ENCODE peak calls at places on chromosomes 5 and 9, in seven cellular contexts. C, E, I, Q, F, Y and J are unnamed samples.

GRCh38 chr5:95725937-95726810 is 5.0 kb upstream of the RHOBTB3 start:
- DNase-seq in C (peak), E (peak), I (no peak), Q (no peak), F (no peak), Y (no peak), J (no peak)

GRCh38 chr5:153496835-153497234 is 6.4 kb downstream of the GRIA1 start:
- DNase-seq in C (no peak), E (peak), I (no peak), Q (no peak), F (peak), Y (no peak), J (peak)

GRCh38 chr5:10233505-10233904 is 16.2 kb downstream of the ATPSCKMT start:
- DNase-seq in C (peak), E (peak), I (no peak), Q (peak), F (peak), Y (no peak), J (peak)

GRCh38 chr5:43556857-43557593 is at the start of gene PAIP1:
- DNase-seq in C (peak), E (peak), I (peak), Q (peak), F (peak), Y (peak), J (peak)

GRCh38 chr9:131598121-131598520 is 52.8 kb downstream of the PRRT1B start:
- DNase-seq in C (no peak), E (no peak), I (no peak), Q (no peak), F (no peak), Y (peak), J (no peak)

GRCh38 chr5:117889592-117889991 is 1098.8 kb downstream of the DTWD2 start:
- DNase-seq in C (peak), E (peak), I (no peak), Q (peak), F (no peak), Y (no peak), J (no peak)

GRCh38 chr5:120465281-120465961 is 1.3 kb downstream of the PRR16 start:
- DNase-seq in C (no peak), E (peak), I (no peak), Q (no peak), F (peak), Y (peak), J (peak)

GRCh38 chr5:150142800-150143724 is 12.6 kb downstream of the PDGFRB start:
- DNase-seq in C (peak), E (peak), I (no peak), Q (no peak), F (no peak), Y (peak), J (no peak)

GRCh38 chr5:15914603-15915002 is 265.0 kb downstream of the MARCHF11 start:
- DNase-seq in C (peak), E (peak), I (no peak), Q (no peak), F (no peak), Y (no peak), J (no peak)

GRCh38 chr5:141420855-141421488 is at the start of gene PCDHGA11:
- DNase-seq in C (peak), E (peak), I (no peak), Q (no peak), F (no peak), Y (no peak), J (peak)

GRCh38 chr5:110413856-110414255 is 312.6 kb downstream of the TMEM232 start:
- DNase-seq in C (no peak), E (peak), I (no peak), Q (no peak), F (no peak), Y (no peak), J (no peak)

DNA sequence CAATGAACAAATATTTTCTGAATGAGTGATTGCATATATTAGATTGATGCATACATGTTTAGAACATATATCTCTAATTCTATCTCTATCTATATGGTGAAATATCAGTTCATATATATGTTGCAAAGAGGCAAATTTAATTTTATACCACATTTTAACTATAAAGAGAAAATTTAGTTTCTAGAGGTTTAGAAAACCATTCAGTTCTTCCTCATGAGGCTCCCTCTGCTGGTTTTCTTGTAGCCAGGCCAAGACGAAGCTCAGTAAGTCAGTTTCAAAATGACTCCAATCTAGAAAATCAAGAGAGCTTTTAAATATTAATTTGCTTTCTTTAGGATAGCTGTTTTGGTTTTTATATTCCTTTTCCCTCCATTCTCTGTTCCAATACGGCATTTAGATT is 312.1 kb downstream of the TMEM232 start:
- DNase-seq in C (no peak), E (peak), I (no peak), Q (no peak), F (no peak), Y (no peak), J (no peak)
- TF ChIP-seq CTCF in C (peak), E (peak), I (peak), Q (peak), F (peak), Y (no peak), J (peak)

GRCh38 chr5:59486508-59486907 is 407.0 kb downstream of the PDE4D start:
- DNase-seq in C (no peak), E (no peak), I (no peak), Q (no peak), F (no peak), Y (no peak), J (no peak)

GRCh38 chr5:59485629-59486439 is 407.7 kb downstream of the PDE4D start:
- DNase-seq in C (no peak), E (no peak), I (no peak), Q (peak), F (no peak), Y (no peak), J (no peak)

GRCh38 chr5:59485104-59485503 is 408.4 kb downstream of the PDE4D start:
- DNase-seq in C (no peak), E (no peak), I (no peak), Q (peak), F (no peak), Y (no peak), J (no peak)

GRCh38 chr5:59487838-59488729 is 405.4 kb downstream of the PDE4D start:
- DNase-seq in C (no peak), E (peak), I (no peak), Q (no peak), F (no peak), Y (no peak), J (no peak)

DNA sequence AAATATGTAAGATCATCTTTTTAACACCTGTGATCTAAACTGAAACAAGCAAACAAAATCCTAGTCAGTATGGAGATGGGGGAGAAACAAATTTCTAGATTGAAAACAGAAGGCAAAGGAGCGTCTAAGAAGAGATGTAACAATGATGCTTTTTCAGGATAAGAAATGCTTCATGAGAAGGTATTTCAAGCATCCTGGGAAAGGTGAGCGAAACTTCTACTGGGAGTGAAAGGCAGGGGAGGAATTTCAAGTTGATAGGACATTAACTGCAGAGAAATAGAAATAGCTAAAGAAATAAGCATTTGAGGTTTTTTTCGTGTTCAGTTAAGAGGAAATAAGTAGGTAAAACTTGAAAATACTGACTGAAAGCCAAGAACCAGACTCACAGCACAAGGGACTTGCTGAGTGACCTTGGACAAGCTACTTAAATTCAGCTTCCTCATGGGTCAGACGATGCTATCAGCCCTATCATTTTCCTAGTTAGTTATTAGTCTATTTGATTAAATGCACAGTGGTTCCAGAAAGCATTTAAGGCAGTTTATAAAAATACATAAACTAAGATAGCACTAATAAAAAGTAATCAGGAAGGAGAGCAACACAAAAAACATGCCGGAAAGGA is 406.3 kb downstream of the PDE4D start:
- DNase-seq in C (no peak), E (no peak), I (no peak), Q (no peak), F (no peak), Y (no peak), J (no peak)
- TF ChIP-seq CTCF in C (no peak), E (no peak), I (no peak), Q (no peak), F (no peak), Y (no peak), J (no peak)

DNA sequence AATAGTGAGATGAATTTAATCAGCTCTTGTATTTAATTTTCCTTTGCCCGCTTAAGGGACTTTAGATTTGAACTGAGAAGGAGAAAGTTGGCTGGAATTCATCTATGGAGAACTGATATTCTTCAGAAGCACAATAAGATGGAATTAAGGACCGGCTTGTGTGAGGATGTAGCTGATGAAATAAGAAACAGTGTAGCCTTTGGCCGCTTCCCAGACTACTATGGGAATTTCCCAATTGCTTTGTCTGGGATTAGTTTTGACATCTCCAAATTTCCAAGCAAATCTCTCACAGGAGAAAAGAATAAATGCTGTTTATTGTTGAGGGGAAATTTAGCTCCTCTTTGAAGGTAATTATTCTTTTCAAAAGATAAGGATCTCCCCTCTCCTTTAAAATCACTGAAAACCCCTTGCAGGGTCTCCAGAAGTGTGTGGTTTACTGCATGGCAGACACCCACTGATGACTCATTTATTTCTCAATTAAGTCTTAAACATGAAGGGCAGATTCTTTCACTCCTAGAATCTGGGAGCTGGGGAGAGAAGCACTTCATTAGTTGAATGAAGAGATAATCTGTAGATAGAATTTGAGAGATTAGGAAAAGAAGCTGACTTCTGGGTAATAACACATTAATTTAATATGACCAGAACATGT is 606.5 kb upstream of the ADAMTS16 start:
- DNase-seq in C (no peak), E (no peak), I (no peak), Q (no peak), F (no peak), Y (no peak), J (no peak)
- TF ChIP-seq CTCF in C (no peak), E (no peak), I (no peak), Q (no peak), F (no peak), Y (no peak), J (no peak)

GRCh38 chr5:181173027-181173419 is 25.6 kb downstream of the OR2V2 start:
- DNase-seq in C (no peak), E (no peak), I (no peak), Q (no peak), F (no peak), Y (no peak), J (no peak)
- TF ChIP-seq CTCF in C (no peak), E (no peak), I (no peak), Q (peak), F (no peak), Y (peak), J (no peak)

GRCh38 chr5:174719211-174719610 is 5.2 kb upstream of the MSX2 start:
- DNase-seq in C (no peak), E (no peak), I (no peak), Q (no peak), F (no peak), Y (no peak), J (no peak)

GRCh38 chr5:174720066-174720611 is 4.2 kb upstream of the MSX2 start:
- DNase-seq in C (no peak), E (no peak), I (no peak), Q (no peak), F (no peak), Y (no peak), J (no peak)

GRCh38 chr5:174717826-174718455 is 6.4 kb upstream of the MSX2 start:
- DNase-seq in C (no peak), E (no peak), I (no peak), Q (no peak), F (no peak), Y (no peak), J (no peak)

DNA sequence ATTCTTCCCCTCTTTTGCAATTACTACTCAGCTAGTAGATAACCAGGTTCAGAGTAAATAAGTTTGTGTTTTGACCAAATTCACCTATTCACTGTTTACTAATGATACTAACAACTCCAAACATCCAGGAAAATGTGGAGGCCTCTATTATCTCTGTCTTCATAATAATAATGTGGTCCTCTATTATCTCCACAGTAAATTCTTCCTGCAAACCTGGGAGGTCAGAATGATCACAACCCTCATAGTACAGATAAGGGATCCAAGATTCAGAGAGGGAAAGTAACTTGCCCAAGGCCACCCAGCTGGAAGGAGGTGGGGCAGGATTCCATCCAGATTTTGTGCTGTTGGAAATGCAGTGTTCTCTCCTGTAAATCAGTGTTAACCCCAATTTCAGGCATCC is 9.6 kb upstream of the MSX2 start:
- DNase-seq in C (no peak), E (no peak), I (no peak), Q (no peak), F (no peak), Y (no peak), J (no peak)
- TF ChIP-seq CTCF in C (no peak), E (no peak), I (no peak), Q (no peak), F (no peak), Y (no peak), J (no peak)

GRCh38 chr9:99169982-99170761 is 51.6 kb downstream of the ALG2 start:
- DNase-seq in C (no peak), E (no peak), I (no peak), Q (no peak), F (peak), Y (no peak), J (peak)

GRCh38 chr9:99176527-99177013 is 45.2 kb downstream of the ALG2 start:
- DNase-seq in C (no peak), E (no peak), I (no peak), Q (no peak), F (no peak), Y (no peak), J (no peak)

GRCh38 chr9:99172129-99173091 is 49.3 kb downstream of the ALG2 start:
- DNase-seq in C (no peak), E (no peak), I (no peak), Q (no peak), F (peak), Y (no peak), J (no peak)

GRCh38 chr9:99171225-99172128 is 50.3 kb downstream of the ALG2 start:
- DNase-seq in C (no peak), E (no peak), I (no peak), Q (no peak), F (no peak), Y (no peak), J (no peak)

DNA sequence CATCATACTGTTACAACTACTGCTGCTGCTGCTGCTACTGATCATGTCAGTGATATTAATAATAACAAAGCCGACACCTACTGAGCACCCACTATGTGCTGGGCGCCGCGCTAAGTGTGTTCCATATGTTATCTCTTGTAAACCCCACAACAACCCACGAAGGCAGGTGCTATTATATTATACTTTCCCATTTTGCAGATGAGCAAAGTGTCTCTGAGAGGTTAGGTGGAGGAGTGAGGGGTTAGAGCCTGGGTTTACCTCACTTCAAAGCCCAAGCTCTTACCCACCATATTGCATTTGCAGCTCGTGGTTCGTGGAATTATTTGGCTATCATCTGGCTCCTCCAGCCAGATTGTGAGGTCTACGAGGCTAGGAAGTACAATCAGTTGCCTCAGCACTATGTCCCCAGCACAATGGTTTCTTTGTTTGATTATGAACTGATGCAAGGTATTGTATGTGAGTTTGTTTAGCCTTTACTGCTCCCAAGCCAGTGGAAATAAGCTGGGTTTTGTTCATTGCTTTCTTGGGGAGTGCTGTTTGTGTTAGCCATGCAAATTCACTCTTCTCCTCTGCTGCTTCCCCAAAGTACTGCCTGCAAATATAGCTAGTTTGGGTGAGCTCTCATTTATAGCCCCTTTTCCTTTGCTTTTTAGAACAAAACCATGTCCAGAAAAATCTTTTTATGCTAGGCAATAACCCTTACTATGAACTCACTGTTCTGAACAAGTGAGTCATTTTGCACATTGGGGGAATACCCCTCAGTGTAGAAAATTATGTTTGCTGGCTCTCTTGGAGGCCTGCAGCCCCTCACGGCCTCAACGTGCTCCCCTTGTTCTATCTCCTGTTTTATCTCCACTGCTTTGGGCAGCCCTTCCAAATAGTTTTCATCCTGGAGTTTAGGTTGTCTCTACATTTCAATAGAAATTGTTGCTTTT is 47.9 kb downstream of the ALG2 start:
- DNase-seq in C (no peak), E (no peak), I (no peak), Q (no peak), F (no peak), Y (no peak), J (no peak)
- TF ChIP-seq CTCF in C (no peak), E (no peak), I (no peak), Q (no peak), F (no peak), Y (no peak), J (no peak)

DNA sequence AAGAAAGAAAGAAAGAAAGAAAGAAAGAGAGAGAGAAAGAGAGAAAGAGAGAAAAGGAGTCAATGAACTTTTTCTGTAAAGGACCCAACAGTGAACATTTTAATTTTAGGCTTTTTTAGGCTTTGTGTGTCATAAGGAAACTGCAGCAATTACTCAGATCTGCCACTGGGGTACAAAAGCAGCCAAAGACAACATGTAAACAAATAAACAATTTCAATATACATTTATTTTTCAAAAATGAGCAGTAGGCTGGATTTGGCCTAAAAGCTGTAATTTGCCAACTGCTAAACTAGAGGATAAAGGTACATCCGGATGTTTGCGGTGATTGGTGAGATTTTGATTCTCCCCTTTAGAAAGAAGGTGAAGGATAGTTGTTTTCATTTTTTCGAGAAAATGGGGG is 143.6 kb downstream of the CEMIP2 start:
- DNase-seq in C (no peak), E (no peak), I (no peak), Q (no peak), F (no peak), Y (no peak), J (no peak)
- TF ChIP-seq CTCF in C (no peak), E (no peak), I (no peak), Q (no peak), F (no peak), Y (peak), J (peak)

DNA sequence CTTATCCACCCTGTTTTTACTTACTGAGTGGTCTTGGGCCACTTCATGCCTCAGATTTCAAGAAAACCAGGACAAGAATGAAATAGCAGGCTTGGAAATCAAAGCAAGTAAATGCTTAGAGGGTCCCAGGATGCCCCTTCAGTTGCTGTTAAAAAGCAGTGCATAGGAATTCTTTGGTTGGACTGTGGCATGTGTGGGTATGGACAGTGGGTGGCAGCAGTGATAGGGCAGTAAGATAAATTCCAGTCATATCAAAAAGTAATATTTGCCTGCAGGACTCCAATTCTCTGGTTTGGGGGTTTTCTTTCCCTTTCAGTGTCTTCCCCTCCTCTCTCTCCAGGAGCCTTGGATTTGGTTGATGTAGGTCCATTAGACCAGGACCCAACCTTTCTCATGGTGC is 306.7 kb upstream of the CLINT1 start:
- DNase-seq in C (no peak), E (no peak), I (no peak), Q (no peak), F (no peak), Y (no peak), J (no peak)
- TF ChIP-seq CTCF in C (no peak), E (peak), I (no peak), Q (no peak), F (no peak), Y (no peak), J (no peak)

GRCh38 chr5:122895141-122895540 is 49.7 kb downstream of the SNX24 start:
- DNase-seq in C (no peak), E (no peak), I (no peak), Q (no peak), F (no peak), Y (no peak), J (no peak)

GRCh38 chr5:122901346-122901745 is 55.9 kb downstream of the SNX24 start:
- DNase-seq in C (no peak), E (no peak), I (no peak), Q (no peak), F (no peak), Y (no peak), J (no peak)

GRCh38 chr5:122902263-122902662 is 56.9 kb downstream of the SNX24 start:
- DNase-seq in C (no peak), E (no peak), I (no peak), Q (no peak), F (no peak), Y (no peak), J (no peak)

GRCh38 chr5:122896598-122897282 is 51.3 kb downstream of the SNX24 start:
- DNase-seq in C (no peak), E (peak), I (no peak), Q (peak), F (no peak), Y (no peak), J (no peak)

GRCh38 chr5:122897283-122897602 is 51.8 kb downstream of the SNX24 start:
- DNase-seq in C (no peak), E (no peak), I (no peak), Q (no peak), F (no peak), Y (no peak), J (no peak)
- TF ChIP-seq CTCF in C (no peak), E (no peak), I (no peak), Q (no peak), F (no peak), Y (no peak), J (no peak)